ENCODE peak calls at places on chromosomes 2 and 18, in eight cellular contexts. B, C, J, S, A, X, P and R are unnamed samples.

GRCh38 chr18:8717011-8717770 is 11.8 kb downstream of the MTCL1 start:
- DNase-seq in S (no peak), C (no peak), P (no peak), X (no peak), J (no peak), B (no peak), A (no peak), R (no peak)

GRCh38 chr2:172046080-172046678 is 39.1 kb upstream of the DLX1 start:
- DNase-seq in S (no peak), J (no peak), X (no peak), P (no peak), A (no peak), B (no peak), C (no peak), R (no peak)

GRCh38 chr2:36655456-36655855 is 41.1 kb upstream of the VIT start:
- DNase-seq in A (no peak), P (no peak), B (no peak), C (no peak), S (peak), J (no peak), X (no peak), R (no peak)

GRCh38 chr2:95574506-95574905 is 17.3 kb upstream of the TRIM43 start:
- DNase-seq in B (no peak), S (no peak), A (no peak), J (no peak), X (no peak), C (no peak), P (no peak), R (no peak)

GRCh38 chr2:24359129-24359528 is 1.2 kb downstream of the ITSN2 start:
- DNase-seq in A (no peak), J (peak), P (no peak), C (no peak), B (no peak), S (no peak), X (no peak), R (no peak)

GRCh38 chr2:84741182-84741822 is 139.6 kb downstream of the TRABD2A start:
- DNase-seq in S (peak), A (peak), C (peak), P (peak), J (peak), B (no peak), X (peak), R (no peak)

GRCh38 chr2:19140463-19141208 is 217.8 kb downstream of the OSR1 start:
- DNase-seq in X (no peak), A (no peak), J (peak), B (no peak), P (no peak), C (no peak), S (peak), R (no peak)

GRCh38 chr2:36059684-36060083 is 295.9 kb upstream of the CRIM1 start:
- DNase-seq in S (no peak), C (no peak), J (no peak), A (no peak), X (no peak), B (no peak), P (no peak), R (no peak)

GRCh38 chr2:171652411-171652775 is 34.9 kb upstream of the DYNC1I2 start:
- DNase-seq in P (no peak), S (peak), C (no peak), J (peak), A (no peak), X (no peak), B (no peak), R (no peak)

GRCh38 chr2:240383871-240384700 is 51.4 kb upstream of the GPC1 start:
- DNase-seq in C (no peak), P (no peak), A (no peak), B (no peak), X (no peak), S (no peak), J (no peak), R (no peak)

GRCh38 chr2:211089127-211089526 is 532.7 kb downstream of the CPS1 start:
- DNase-seq in C (no peak), P (no peak), S (no peak), X (no peak), J (no peak), B (no peak), A (no peak), R (no peak)

GRCh38 chr2:25418944-25419677 is 77.4 kb upstream of the DNMT3A start:
- DNase-seq in X (no peak), S (peak), B (no peak), A (no peak), C (no peak), P (no peak), J (no peak), R (no peak)

GRCh38 chr2:42048318-42049251 is 764 bp downstream of the PKDCC start:
- DNase-seq in A (no peak), P (no peak), C (peak), B (no peak), X (peak), S (peak), J (no peak), R (peak)

GRCh38 chr2:48771241-48772014 is 15.9 kb upstream of the LHCGR start:
- DNase-seq in X (no peak), P (no peak), B (no peak), A (no peak), S (no peak), J (no peak), C (no peak), R (no peak)

GRCh38 chr2:40877734-40878288 is 425.9 kb upstream of the SLC8A1 start:
- DNase-seq in S (peak), B (no peak), C (no peak), J (peak), P (no peak), X (no peak), A (no peak), R (no peak)

GRCh38 chr2:12934181-12934756 is 217.5 kb downstream of the TRIB2 start:
- DNase-seq in B (no peak), S (no peak), P (no peak), J (peak), C (no peak), X (no peak), A (no peak), R (no peak)

GRCh38 chr2:99926986-99927385 is 215.4 kb downstream of the AFF3 start:
- DNase-seq in S (no peak), X (no peak), B (no peak), C (no peak), P (no peak), J (peak), A (no peak), R (no peak)

GRCh38 chr2:105325389-105325963 is 4.1 kb downstream of the TGFBRAP1 start:
- DNase-seq in C (no peak), A (no peak), S (peak), B (no peak), X (no peak), J (no peak), P (no peak), R (no peak)

GRCh38 chr2:63424329-63425078 is 163.8 kb downstream of the WDPCP start:
- DNase-seq in B (no peak), P (no peak), S (peak), A (no peak), C (no peak), J (peak), X (no peak), R (no peak)

GRCh38 chr2:227335713-227336112 is 10.7 kb downstream of the MFF start:
- DNase-seq in S (no peak), B (no peak), P (no peak), J (no peak), C (no peak), A (no peak), X (no peak), R (no peak)

GRCh38 chr2:208294482-208295024 is 28.5 kb downstream of the PIKFYVE start:
- DNase-seq in J (no peak), C (no peak), A (no peak), X (no peak), S (no peak), P (no peak), B (no peak), R (no peak)

GRCh38 chr18:55833543-55833942 is 245.6 kb upstream of the TCF4 start:
- DNase-seq in B (no peak), P (no peak), C (no peak), A (no peak), J (peak), S (peak), X (no peak), R (no peak)

GRCh38 chr18:64679121-64679520 is 530.2 kb upstream of the LINC00305 start:
- DNase-seq in J (no peak), B (no peak), S (no peak), X (no peak), P (no peak), C (no peak), A (no peak), R (no peak)

GRCh38 chr2:230814616-230815015 is 50.1 kb upstream of the ITM2C start:
- DNase-seq in B (no peak), S (no peak), P (no peak), X (peak), A (no peak), C (no peak), J (no peak), R (no peak)

GRCh38 chr2:37771600-37772088 is 100.2 kb upstream of the CDC42EP3 start:
- DNase-seq in S (no peak), P (no peak), A (no peak), X (no peak), J (no peak), C (no peak), B (no peak), R (no peak)

GRCh38 chr2:168401048-168401556 is 55.0 kb upstream of the CERS6 start:
- DNase-seq in S (no peak), B (no peak), C (no peak), J (no peak), X (no peak), P (no peak), A (no peak), R (no peak)

GRCh38 chr2:222864296-222864695 is 3.5 kb downstream of the ACSL3 start:
- DNase-seq in S (peak), X (no peak), A (no peak), B (no peak), P (no peak), C (no peak), J (peak), R (no peak)

GRCh38 chr2:240349133-240350005 is 86.1 kb upstream of the GPC1 start:
- DNase-seq in X (no peak), C (no peak), B (no peak), S (no peak), P (no peak), J (no peak), A (no peak), R (no peak)

GRCh38 chr18:3117493-3118192 is 102.1 kb downstream of the MYOM1 start:
- DNase-seq in X (no peak), C (no peak), S (no peak), B (no peak), J (peak), A (no peak), P (no peak), R (no peak)

GRCh38 chr2:44939074-44940052 is 2.1 kb upstream of the SIX3 start:
- DNase-seq in P (no peak), B (no peak), J (no peak), S (no peak), C (no peak), A (no peak), X (no peak), R (no peak)

GRCh38 chr2:181305151-181306123 is 151.7 kb upstream of the ITGA4 start:
- DNase-seq in A (no peak), P (no peak), C (no peak), S (no peak), X (peak), J (no peak), B (no peak), R (no peak)

GRCh38 chr2:10331033-10331701 is 28.5 kb downstream of the HPCAL1 start:
- DNase-seq in J (no peak), B (no peak), A (peak), C (peak), P (peak), S (no peak), X (no peak), R (no peak)

GRCh38 chr18:2538236-2538635 is 33.1 kb downstream of the METTL4 start:
- DNase-seq in C (no peak), J (no peak), A (no peak), S (no peak), P (no peak), B (no peak), X (no peak), R (no peak)

GRCh38 chr2:68747413-68747812 is 12.8 kb downstream of the ARHGAP25 start:
- DNase-seq in J (no peak), P (no peak), A (no peak), S (no peak), X (no peak), C (no peak), B (no peak), R (no peak)

GRCh38 chr2:150142561-150142960 is 344.9 kb downstream of the RND3 start:
- DNase-seq in P (no peak), B (no peak), A (no peak), X (no peak), S (peak), J (peak), C (no peak), R (no peak)

GRCh38 chr2:126799306-126799705 is 99.4 kb upstream of the TEX51 start:
- DNase-seq in J (no peak), B (no peak), S (no peak), P (no peak), X (no peak), C (no peak), A (no peak), R (no peak)

GRCh38 chr2:126798276-126799140 is 100.2 kb upstream of the TEX51 start:
- DNase-seq in C (peak), B (no peak), P (no peak), J (no peak), A (no peak), S (no peak), X (no peak), R (no peak)

GRCh38 chr2:126795661-126796060 is 103.0 kb upstream of the TEX51 start:
- DNase-seq in C (peak), J (no peak), B (no peak), P (no peak), X (no peak), A (no peak), S (no peak), R (no peak)

GRCh38 chr2:126796931-126797621 is 101.6 kb upstream of the TEX51 start:
- DNase-seq in C (peak), B (no peak), A (no peak), P (no peak), X (no peak), J (no peak), S (no peak), R (no peak)

GRCh38 chr2:126797622-126798275 is 100.9 kb upstream of the TEX51 start:
- DNase-seq in C (peak), B (no peak), J (no peak), A (no peak), P (no peak), S (no peak), X (no peak), R (no peak)
- H3K4me3 ChIP-seq in C (no peak), B (no peak), J (no peak), A (no peak), P (no peak), S (no peak), X (no peak), R (no peak)

DNA sequence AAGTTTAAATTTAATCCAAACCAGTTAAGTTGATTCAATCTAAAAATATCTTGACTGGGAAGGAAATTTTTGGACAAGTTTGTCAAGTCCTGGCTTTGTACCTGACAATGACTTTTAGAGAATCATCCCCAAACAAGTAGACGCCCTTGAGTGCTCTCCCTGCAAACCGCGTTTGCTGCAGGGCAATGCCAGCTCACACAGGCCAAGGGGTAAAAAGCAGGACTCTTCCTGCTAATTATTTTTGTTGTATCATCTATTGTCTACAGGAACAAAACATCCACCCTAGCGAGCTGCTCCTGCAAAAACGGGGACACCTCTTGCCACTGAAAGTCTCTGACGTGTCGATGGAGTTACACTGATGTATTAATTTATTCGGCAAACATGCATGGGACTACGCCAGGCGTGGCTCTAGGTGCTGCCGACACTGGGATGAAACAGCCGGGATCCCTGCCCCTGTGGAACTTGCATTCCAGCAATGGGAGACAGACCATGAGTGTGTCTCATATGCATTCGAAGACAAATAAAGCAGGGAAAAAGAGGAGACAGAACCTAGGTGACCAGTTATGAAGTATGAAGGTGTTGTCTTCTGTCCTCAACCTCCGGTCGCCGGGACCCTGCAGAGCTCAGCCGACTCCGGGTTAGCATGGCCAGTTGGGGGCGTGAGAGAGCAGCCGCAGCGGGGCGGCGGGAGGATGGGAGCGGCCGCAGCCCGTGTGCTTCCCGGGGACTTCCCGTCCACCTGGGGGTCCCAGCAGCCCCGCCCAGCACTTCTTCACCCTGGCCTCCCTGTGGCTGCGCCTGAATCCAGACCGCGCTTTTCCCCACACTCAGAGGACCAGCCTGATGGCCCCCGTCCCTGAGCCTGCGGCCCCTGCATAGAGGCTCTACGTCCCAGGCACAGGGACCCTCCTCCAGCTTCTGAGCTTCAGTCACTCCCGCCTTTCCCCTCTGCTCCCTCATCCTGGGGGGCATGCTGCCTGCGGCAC is 11.2 kb downstream of the ID2 start:
- DNase-seq in P (no peak), S (no peak), X (peak), J (peak), C (peak), B (peak), A (no peak), R (no peak)
- H3K4me3 ChIP-seq in P (no peak), S (no peak), X (no peak), J (peak), C (peak), B (no peak), A (no peak), R (peak)

GRCh38 chr2:160061533-160062282 is 707 bp downstream of the PLA2R1 start:
- DNase-seq in J (no peak), X (no peak), C (no peak), P (no peak), S (no peak), B (no peak), A (no peak), R (no peak)
- H3K4me3 ChIP-seq in J (peak), X (peak), C (peak), P (no peak), S (peak), B (peak), A (peak), R (peak)

GRCh38 chr2:239322414-239323086 is 78.3 kb downstream of the HDAC4 start:
- DNase-seq in A (peak), C (no peak), B (peak), P (peak), J (no peak), S (peak), X (no peak), R (peak)
- H3K4me3 ChIP-seq in A (no peak), C (no peak), B (no peak), P (peak), J (no peak), S (no peak), X (no peak), R (no peak)

GRCh38 chr2:170502400-170503135 is 212.6 kb upstream of the SP5 start:
- DNase-seq in C (no peak), B (no peak), P (no peak), S (no peak), X (no peak), J (no peak), A (no peak), R (no peak)
- H3K4me3 ChIP-seq in C (no peak), B (no peak), P (no peak), S (no peak), X (no peak), J (no peak), A (no peak), R (no peak)

DNA sequence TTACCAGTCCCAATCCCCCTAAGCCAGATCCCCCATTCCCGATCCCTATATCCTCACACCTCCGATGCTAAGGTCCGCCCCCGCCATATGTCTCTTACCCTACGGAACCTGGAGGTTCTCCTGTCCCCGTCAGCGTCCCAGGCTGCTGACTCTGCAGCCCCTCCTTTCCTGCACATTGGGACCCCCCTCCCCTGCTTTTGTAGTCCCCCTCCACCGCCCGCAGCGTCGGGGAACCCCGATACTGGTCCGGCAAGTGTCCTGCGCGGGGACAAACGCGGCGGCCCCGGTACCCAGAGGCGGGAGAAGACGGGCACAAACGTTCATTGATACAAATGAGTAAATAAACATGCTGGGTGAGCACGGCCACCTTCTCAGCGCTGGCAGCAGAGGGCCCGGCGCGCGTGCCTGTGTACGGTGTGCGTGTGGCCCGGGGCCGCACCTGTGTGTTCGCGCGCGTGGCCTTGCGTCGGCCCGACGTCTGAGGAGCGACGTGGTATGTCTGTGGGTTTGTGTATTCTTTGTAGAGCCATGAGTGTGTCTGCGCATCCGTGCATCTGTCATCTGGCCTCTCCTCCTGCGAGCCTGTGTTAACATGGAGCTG is 2.0 kb upstream of the CYP26B1 start:
- DNase-seq in A (no peak), S (no peak), C (peak), J (peak), X (peak), P (no peak), B (no peak), R (no peak)
- H3K4me3 ChIP-seq in A (peak), S (peak), C (peak), J (peak), X (peak), P (peak), B (no peak), R (peak)